ENCODE peak calls at places on chromosomes 11 and 22, in seven cellular contexts. J is upper lobe of right lung; P is transverse colon; Y is brain microvascular endothelial cell; K is A549; D is AG04450; M is CD4-positive, alpha-beta memory T cell. G is an unnamed sample.

GRCh38 chr11:100687630-100688395 is 725 bp downstream of the ARHGAP42 start:
- DNase-seq in J (peak), P (peak), Y (peak), K (peak), D (peak), M (no peak), G (peak)

GRCh38 chr11:88709567-88709966 is 356.2 kb downstream of the GRM5 start:
- DNase-seq in J (no peak), P (no peak), Y (no peak), K (no peak), D (no peak), M (no peak), G (no peak)

GRCh38 chr11:69744435-69744834 is 30.7 kb downstream of the FGF4 start:
- DNase-seq in J (no peak), P (no peak), Y (peak), K (no peak), D (peak), M (no peak), G (no peak)

GRCh38 chr11:92296138-92296515 is 71.5 kb downstream of the FAT3 start:
- DNase-seq in J (no peak), P (no peak), Y (peak), K (no peak), D (no peak), M (no peak), G (no peak)

GRCh38 chr11:72038491-72038890 is 39.8 kb downstream of the IL18BP start:
- DNase-seq in J (no peak), P (peak), Y (peak), K (no peak), D (peak), M (no peak), G (no peak)

GRCh38 chr22:21849489-21849888 is 18.0 kb downstream of the MAPK1 start:
- DNase-seq in J (no peak), P (no peak), Y (no peak), K (no peak), D (no peak), M (no peak), G (no peak)

GRCh38 chr22:42960146-42960509 is 54.8 kb downstream of the PACSIN2 start:
- DNase-seq in J (no peak), P (no peak), Y (no peak), K (no peak), D (no peak), M (no peak), G (no peak)

GRCh38 chr22:22702159-22702873 is 57.9 kb downstream of the GGTLC2 start:
- DNase-seq in J (no peak), P (peak), Y (no peak), K (no peak), D (no peak), M (no peak), G (no peak)

GRCh38 chr22:49739138-49739537 is 88.5 kb downstream of the BRD1 start:
- DNase-seq in J (no peak), P (no peak), Y (no peak), K (no peak), D (no peak), M (no peak), G (no peak)
- H3K27ac ChIP-seq in J (no peak), P (no peak), Y (no peak), K (no peak), D (no peak), M (no peak), G (no peak)

GRCh38 chr11:285021-285893 is 3.7 kb upstream of the PGGHG start:
- DNase-seq in J (peak), P (no peak), Y (no peak), K (no peak), D (no peak), M (no peak), G (no peak)
- H3K27ac ChIP-seq in J (no peak), P (no peak), Y (no peak), K (no peak), D (no peak), M (no peak), G (no peak)

GRCh38 chr11:19868281-19868821 is 155.7 kb downstream of the NAV2 start:
- DNase-seq in J (no peak), P (peak), Y (peak), K (no peak), D (peak), M (no peak), G (no peak)
- H3K27ac ChIP-seq in J (no peak), P (peak), Y (no peak), K (no peak), D (no peak), M (no peak), G (no peak)

DNA sequence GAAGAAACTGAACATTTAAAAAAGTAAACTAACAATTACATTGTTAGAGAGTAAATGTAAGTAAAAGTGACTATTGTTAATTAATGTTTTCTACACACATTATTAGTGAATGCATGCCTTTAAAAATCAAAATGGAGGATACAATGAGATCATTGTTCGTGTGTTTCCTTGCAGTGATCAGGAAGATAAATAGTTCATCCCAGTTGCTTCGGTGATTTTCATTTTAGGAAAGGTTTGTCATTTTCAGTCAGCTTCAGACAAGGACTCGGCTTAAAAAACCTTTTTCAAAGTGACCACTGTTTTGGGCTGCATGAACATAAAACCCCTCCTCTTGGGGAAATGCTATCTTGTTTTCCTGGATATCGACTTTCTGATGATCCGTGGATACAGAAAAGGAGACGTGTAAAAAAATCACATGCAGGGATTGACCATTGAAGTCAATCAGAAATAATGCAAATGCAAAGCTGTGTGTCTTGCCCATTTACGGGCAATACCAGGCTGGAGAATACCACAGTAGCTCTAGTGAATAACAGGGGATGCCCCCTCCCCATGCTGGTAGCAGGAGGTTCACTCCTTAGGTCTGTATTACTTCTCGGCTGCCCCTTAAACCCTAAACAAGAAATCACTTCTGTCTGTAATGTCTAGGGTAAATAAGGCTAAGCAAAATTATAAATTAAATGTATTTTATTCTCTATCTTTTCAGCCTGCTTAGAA is 146.8 kb downstream of the MAML2 start:
- DNase-seq in J (no peak), P (no peak), Y (no peak), K (no peak), D (no peak), M (no peak), G (no peak)
- H3K27ac ChIP-seq in J (no peak), P (no peak), Y (no peak), K (no peak), D (no peak), M (no peak), G (no peak)

GRCh38 chr22:30250713-30251267 is 4.2 kb upstream of the LIF start:
- DNase-seq in J (no peak), P (no peak), Y (no peak), K (peak), D (no peak), M (no peak), G (no peak)
- H3K27ac ChIP-seq in J (no peak), P (no peak), Y (peak), K (peak), D (peak), M (no peak), G (no peak)

DNA sequence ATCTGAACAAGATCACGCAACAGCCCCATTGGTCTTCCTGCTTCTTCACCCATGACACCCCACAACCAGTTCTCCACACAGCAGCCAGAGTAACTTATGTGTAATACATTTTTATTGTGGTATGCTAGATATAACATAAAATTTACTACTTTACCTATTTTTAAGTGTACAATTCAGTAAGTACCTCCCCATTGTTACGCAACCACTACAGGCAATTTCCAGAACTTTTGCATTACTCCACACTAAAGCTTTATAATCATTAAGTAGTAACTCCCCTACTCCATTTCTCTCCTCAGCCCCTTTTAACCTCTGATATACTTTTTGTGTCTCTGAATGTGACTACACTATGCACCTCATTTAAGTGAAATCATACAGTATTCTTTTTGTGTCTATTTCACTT is 575.4 kb upstream of the CADM1 start:
- DNase-seq in J (no peak), P (no peak), Y (no peak), K (no peak), D (no peak), M (no peak), G (no peak)
- H3K27ac ChIP-seq in J (no peak), P (no peak), Y (no peak), K (no peak), D (no peak), M (no peak), G (no peak)

DNA sequence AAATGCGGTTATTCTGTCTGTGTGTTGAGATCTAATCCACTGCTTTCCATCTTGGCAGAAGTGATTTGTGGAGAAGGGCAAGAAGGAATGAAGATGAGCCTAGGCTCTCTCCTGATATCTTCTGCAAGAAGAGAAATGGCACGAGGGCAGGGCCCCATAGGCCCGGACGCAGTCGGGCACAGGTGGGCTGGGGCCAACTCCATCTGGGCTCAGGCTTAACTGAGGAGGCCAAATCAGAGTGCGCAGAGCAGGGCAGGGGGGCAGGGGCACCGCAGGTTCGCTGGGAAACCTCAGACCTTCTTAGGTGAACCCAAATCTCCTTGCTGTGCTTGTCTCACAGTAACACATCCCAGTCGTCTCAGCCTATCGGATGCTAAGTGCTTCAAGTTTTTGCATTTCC is 32.8 kb upstream of the BID start:
- DNase-seq in J (no peak), P (no peak), Y (no peak), K (no peak), D (no peak), M (no peak), G (no peak)
- H3K27ac ChIP-seq in J (peak), P (no peak), Y (no peak), K (no peak), D (peak), M (no peak), G (no peak)

GRCh38 chr11:7973011-7973410 is 7.8 kb upstream of the NLRP10 start:
- DNase-seq in J (no peak), P (no peak), Y (no peak), K (no peak), D (no peak), M (no peak), G (no peak)
- H3K27ac ChIP-seq in J (no peak), P (no peak), Y (no peak), K (no peak), D (no peak), M (no peak), G (no peak)

GRCh38 chr22:39524753-39525657 is 4.6 kb downstream of the ATF4 start:
- DNase-seq in J (no peak), P (no peak), Y (no peak), K (no peak), D (no peak), M (no peak), G (no peak)

GRCh38 chr22:39520054-39520873 is at the start of gene ATF4:
- DNase-seq in J (peak), P (peak), Y (peak), K (peak), D (peak), M (peak), G (peak)

GRCh38 chr22:39520874-39521857 is 804 bp downstream of the ATF4 start:
- DNase-seq in J (peak), P (peak), Y (peak), K (no peak), D (no peak), M (peak), G (no peak)

GRCh38 chr22:39524089-39524752 is 3.9 kb downstream of the ATF4 start:
- DNase-seq in J (no peak), P (no peak), Y (no peak), K (no peak), D (no peak), M (no peak), G (no peak)

GRCh38 chr22:39522567-39523300 is 2.4 kb downstream of the ATF4 start:
- DNase-seq in J (no peak), P (peak), Y (no peak), K (peak), D (no peak), M (peak), G (no peak)
- H3K27ac ChIP-seq in J (peak), P (peak), Y (peak), K (peak), D (peak), M (peak), G (no peak)

G was measured in iPS DF 6.9.